ENCODE peak calls at places on chromosome 21, in four cellular contexts. Q is adrenal gland, G is cardiac muscle cell, I is thoracic aorta. O is an unnamed sample. For H3K36me3, the result is how much of the 10 kb centered on the place peaks cover.

GRCh38 chr21:17352937-17353655 is 159.7 kb upstream of the CXADR start:
- DNase-seq in Q (no peak), G (no peak), I (no peak), O (no peak)

GRCh38 chr21:42369821-42370220 is 3.5 kb upstream of the TFF1 start:
- DNase-seq in Q (no peak), G (no peak), I (no peak), O (no peak)

GRCh38 chr21:42530167-42530518 is 16.5 kb downstream of the SLC37A1 start:
- DNase-seq in Q (peak), G (no peak), I (no peak), O (no peak)

GRCh38 chr21:24045775-24046215 is 1561.5 kb downstream of the MRPL39 start:
- DNase-seq in Q (peak), G (peak), I (peak), O (peak)

GRCh38 chr21:36186506-36187399 is 30.1 kb downstream of the DOP1B start:
- DNase-seq in Q (no peak), G (no peak), I (no peak), O (no peak)

GRCh38 chr21:21682172-21682571 is 684.0 kb downstream of the NCAM2 start:
- DNase-seq in Q (no peak), G (peak), I (no peak), O (no peak)

GRCh38 chr21:29149771-29150425 is 19.5 kb downstream of the MAP3K7CL start:
- DNase-seq in Q (no peak), G (peak), I (no peak), O (no peak)

GRCh38 chr21:42146821-42147220 is 72.1 kb upstream of the ABCG1 start:
- DNase-seq in Q (no peak), G (no peak), I (no peak), O (no peak)

GRCh38 chr21:14890141-14890540 is 174.7 kb downstream of the NRIP1 start:
- DNase-seq in Q (no peak), G (no peak), I (no peak), O (no peak)

GRCh38 chr21:41326414-41327080 is 9.9 kb downstream of the FAM3B start:
- DNase-seq in Q (no peak), G (no peak), I (no peak), O (peak)

GRCh38 chr21:28580585-28580984 is 412.1 kb downstream of the LTN1 start:
- DNase-seq in Q (no peak), G (no peak), I (no peak), O (no peak)

GRCh38 chr21:21232320-21232719 is 234.1 kb downstream of the NCAM2 start:
- DNase-seq in Q (no peak), G (peak), I (no peak), O (no peak)

GRCh38 chr21:46023126-46023985 is 41.8 kb downstream of the COL6A1 start:
- DNase-seq in Q (peak), G (peak), I (no peak), O (no peak)

GRCh38 chr21:20641251-20641650 is 357.0 kb upstream of the NCAM2 start:
- DNase-seq in Q (no peak), G (no peak), I (no peak), O (no peak)

GRCh38 chr21:15210235-15210678 is 145.5 kb upstream of the NRIP1 start:
- DNase-seq in Q (no peak), G (peak), I (peak), O (no peak)

GRCh38 chr21:41958886-41959563 is 5.2 kb upstream of the C2CD2 start:
- DNase-seq in Q (peak), G (no peak), I (peak), O (no peak)

DNA sequence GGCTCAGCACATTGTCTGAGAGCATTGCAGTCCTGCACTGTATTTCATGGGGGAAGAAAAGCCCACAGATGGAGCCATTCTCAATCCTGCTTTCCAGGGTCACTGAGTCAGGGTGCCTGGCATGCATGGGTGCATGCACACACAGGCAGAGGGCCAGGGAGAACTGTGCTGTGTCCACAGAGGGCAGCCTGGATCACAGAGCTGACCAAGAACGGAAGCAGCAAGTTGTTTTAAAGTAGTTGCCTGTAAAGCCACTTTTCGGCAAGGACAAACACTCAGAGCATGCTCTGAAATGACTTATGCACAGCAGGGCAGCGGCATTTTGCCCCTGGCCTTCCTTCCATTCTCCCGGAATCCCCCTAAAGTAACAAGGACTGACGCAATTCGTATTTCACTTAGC is 3.6 kb downstream of the ERG start:
- DNase-seq in Q (no peak), G (no peak), I (no peak), O (no peak)
- H3K4me3 ChIP-seq in Q (no peak), G (no peak), I (peak), O (peak)

DNA sequence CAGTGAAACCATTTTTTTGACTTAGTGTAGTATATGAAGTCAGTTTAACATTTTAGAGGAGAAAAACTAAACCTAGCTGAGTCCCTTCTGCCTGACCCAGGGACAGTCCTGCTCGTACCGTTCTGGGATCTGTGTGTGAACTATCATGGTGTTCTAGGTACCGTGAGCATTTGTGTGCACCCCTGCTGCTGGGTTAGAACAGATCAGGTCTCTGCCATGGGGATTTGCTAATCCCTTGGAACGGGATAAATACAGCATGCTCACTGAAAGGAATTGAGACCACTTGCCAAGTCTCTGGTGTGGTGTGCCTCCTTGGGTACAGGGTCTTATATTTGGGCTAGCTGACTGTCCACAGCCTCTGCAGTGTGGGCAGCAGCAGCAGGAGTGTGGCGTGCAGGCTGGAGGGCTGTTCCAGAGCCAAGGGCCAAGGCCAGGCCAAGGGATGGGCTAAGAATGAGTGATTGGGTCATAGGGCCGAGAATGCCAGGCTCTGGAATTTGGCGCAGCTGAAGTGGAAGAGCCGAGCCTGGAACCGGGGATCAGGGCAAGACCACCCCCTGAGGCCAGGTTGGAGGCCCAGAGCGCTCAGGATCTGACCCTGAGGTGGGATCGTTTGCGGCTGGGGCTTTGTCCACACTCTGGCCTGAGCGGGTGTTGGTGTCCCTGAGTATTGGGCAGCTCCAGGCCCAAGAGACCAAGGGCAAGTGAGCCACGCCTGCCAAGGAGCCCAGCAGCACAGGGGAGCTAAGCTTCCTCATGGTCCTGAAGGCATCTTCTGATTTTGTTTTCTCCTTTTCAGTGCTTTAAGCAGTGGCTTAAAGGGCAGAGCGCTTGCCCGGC is 66.3 kb downstream of the VPS26C start:
- DNase-seq in Q (no peak), G (no peak), I (no peak), O (no peak)
- H3K36me3 ChIP-seq in Q (under half), G (under half), I (under half), O (under half)

GRCh38 chr21:45010860-45011259 is 63.5 kb upstream of the ADARB1 start:
- DNase-seq in Q (no peak), G (no peak), I (no peak), O (peak)

GRCh38 chr21:45013271-45013841 is 61.0 kb upstream of the ADARB1 start:
- DNase-seq in Q (no peak), G (no peak), I (no peak), O (no peak)

GRCh38 chr21:45011911-45012660 is 62.3 kb upstream of the ADARB1 start:
- DNase-seq in Q (no peak), G (peak), I (no peak), O (peak)

GRCh38 chr21:45011426-45011825 is 63.0 kb upstream of the ADARB1 start:
- DNase-seq in Q (no peak), G (no peak), I (no peak), O (peak)

DNA sequence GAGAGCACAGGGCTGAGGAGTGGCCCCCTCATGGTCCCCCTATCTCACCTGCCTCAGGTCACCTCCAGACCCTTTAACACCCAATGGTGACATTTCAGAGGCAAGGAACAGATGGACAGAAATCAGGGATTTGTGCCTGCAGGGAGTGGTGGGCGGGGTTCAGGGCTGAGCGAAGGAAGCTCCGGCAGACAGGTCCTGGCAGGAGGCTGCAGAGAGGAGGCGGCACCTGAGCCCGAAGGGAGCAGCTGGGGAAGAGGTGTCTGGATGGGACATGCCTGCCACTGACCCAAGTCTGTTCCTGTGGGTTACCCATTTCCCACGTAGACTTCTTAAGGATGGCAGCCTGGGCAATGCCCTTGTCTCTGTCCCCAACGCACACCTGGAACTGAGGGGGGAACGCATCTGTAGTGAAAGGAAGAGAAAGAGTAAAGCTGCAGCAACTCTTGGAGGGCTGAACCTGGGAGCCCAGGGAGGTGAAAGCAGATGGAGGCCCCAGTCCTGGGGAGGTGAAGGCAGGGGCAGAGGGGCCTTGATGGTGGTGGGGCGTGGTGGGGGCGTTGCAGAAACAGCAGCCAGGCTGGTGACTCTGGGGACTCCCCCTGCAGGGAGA is 61.6 kb upstream of the ADARB1 start:
- DNase-seq in Q (no peak), G (no peak), I (no peak), O (no peak)
- TF ChIP-seq CTCF in Q (no peak), G (no peak), I (no peak), O (no peak)

GRCh38 chr21:27419153-27419552 is 452.3 kb upstream of the ADAMTS5 start:
- DNase-seq in Q (no peak), G (peak), I (no peak), O (no peak)
- H3K4me3 ChIP-seq in Q (no peak), G (no peak), I (no peak), O (no peak)

GRCh38 chr21:34882719-34883131 is 166.4 kb downstream of the RUNX1 start:
- DNase-seq in Q (no peak), G (no peak), I (no peak), O (no peak)
- H3K36me3 ChIP-seq in Q (under half), G (under half), I (under half), O (under half)

GRCh38 chr21:33238146-33238545 is 8.4 kb downstream of the IFNAR2 start:
- DNase-seq in Q (no peak), G (no peak), I (no peak), O (no peak)
- TF ChIP-seq CTCF in Q (no peak), G (no peak), I (no peak), O (no peak)

DNA sequence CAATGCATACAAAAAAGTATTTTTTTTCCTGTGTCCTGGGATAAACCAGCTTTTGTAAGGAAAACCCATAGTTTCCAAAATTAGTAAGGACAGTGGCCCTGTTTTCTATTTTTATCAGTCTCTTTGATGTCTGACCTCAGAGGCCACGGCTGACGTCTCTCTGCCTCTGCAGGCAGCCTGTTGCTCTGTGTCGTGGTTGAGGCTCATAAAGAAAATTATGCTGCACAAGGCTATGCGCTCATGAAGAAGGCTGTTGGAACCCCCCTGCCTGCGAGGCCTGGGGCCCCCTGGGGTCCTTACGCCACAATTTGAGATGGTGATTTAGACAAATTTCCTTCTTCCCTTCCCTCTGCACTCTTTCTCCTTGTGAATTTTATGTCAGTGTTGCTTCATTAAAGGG is 48.9 kb downstream of the AGPAT3 start:
- DNase-seq in Q (peak), G (peak), I (no peak), O (no peak)
- H3K4me3 ChIP-seq in Q (no peak), G (no peak), I (no peak), O (no peak)

O was measured in pancreas.